ENCODE peak calls at places on chromosomes 1 and 21, in four cellular contexts. H, B, S and I are unnamed samples.

GRCh38 chr1:94755675-94756074 is 64.5 kb upstream of the SLC44A3 start:
- DNase-seq in H (no peak), B (no peak), S (peak; percentile 70), I (no peak)

GRCh38 chr1:212613440-212614335 is 5.1 kb downstream of the ATF3 start:
- DNase-seq in H (no peak), B (no peak), S (no peak), I (no peak)

GRCh38 chr1:46533179-46533864 is 18.1 kb downstream of the KNCN start:
- DNase-seq in H (peak; percentile 79), B (no peak), S (no peak), I (no peak)

GRCh38 chr1:47713333-47713953 is 275.6 kb downstream of the FOXD2 start:
- DNase-seq in H (peak; percentile 23), B (no peak), S (no peak), I (peak; percentile 28)

GRCh38 chr1:65992160-65993046 is 199.7 kb downstream of the PDE4B start:
- DNase-seq in H (no peak), B (no peak), S (no peak), I (no peak)

GRCh38 chr1:225700889-225701465 is 48.1 kb upstream of the ENAH start:
- DNase-seq in H (no peak), B (no peak), S (no peak), I (no peak)

GRCh38 chr1:111559736-111560279 is 56.4 kb upstream of the ADORA3 start:
- DNase-seq in H (no peak), B (no peak), S (no peak), I (no peak)

GRCh38 chr1:19819701-19820100 is 4.6 kb upstream of the RNF186 start:
- DNase-seq in H (no peak), B (no peak), S (no peak), I (no peak)

GRCh38 chr1:61950418-61950817 is 208.1 kb downstream of the PATJ start:
- DNase-seq in H (no peak), B (no peak), S (no peak), I (no peak)

GRCh38 chr1:153429266-153430165 is 13.2 kb downstream of the S100A7A start:
- DNase-seq in H (no peak), B (no peak), S (no peak), I (peak; percentile 29)

GRCh38 chr1:211738096-211738708 is 62.8 kb upstream of the NEK2 start:
- DNase-seq in H (no peak), B (no peak), S (no peak), I (no peak)

GRCh38 chr1:67753776-67754525 is 69.0 kb downstream of the GADD45A start:
- DNase-seq in H (peak; percentile 50), B (peak; percentile 71), S (no peak), I (no peak)

GRCh38 chr1:72281637-72282270 is 585 bp downstream of the NEGR1 start:
- DNase-seq in H (no peak), B (no peak), S (peak; percentile 64), I (peak; percentile 72)

GRCh38 chr1:23246274-23246673 is 29.0 kb upstream of the HTR1D start:
- DNase-seq in H (no peak), B (no peak), S (no peak), I (no peak)

GRCh38 chr1:113226118-113226517 is 153.1 kb downstream of the LRIG2 start:
- DNase-seq in H (no peak), B (no peak), S (no peak), I (no peak)
- H3K4me3 ChIP-seq in H (no peak overlapping the region), B (no peak overlapping the region), S (no peak overlapping the region), I (peak overlapping the region; percentile 5)

DNA sequence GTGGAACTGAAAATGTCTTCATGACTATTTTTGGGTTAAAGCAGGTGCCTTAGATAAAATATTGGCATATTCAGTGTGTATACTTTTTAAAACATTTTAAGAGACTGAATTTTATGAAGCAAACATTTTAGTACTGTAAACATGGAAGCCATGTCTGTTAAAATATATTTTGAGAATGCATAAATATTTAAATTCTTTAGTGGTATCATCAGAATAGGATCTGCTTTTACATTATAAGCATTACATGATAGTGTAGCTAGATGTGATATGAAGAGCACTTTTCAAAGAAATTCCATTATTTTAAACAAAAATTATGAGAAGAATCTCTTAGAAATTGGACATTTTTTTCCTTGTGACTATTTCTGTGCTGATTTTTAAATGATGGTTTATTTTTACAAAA is 48.1 kb upstream of the C1orf146 start:
- DNase-seq in H (no peak), B (no peak), S (no peak), I (no peak)
- H3K27ac ChIP-seq in H (no peak overlapping the region), B (no peak overlapping the region), S (no peak overlapping the region), I (no peak overlapping the region)

DNA sequence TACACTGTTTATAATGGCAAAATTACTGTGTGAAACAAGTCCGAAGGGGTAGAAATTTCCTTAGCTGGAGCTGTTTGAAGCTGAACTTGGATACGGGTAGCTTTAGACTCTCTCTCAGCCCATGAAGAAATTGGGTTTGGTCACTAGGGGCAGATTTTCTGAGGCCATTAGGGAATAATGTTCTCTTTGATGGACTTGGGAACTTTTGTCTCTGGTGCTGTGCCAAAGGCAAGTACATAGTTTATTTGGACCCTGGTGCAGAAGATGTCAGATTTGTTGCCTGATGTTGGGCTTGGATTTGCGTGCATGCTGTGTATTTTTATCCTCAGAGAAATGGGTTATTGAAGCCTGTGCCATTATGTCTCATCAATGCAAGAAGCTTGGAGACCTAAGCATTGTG is 109.6 kb downstream of the VPS13D start:
- DNase-seq in H (no peak), B (no peak), S (no peak), I (no peak)
- TF ChIP-seq CTCF in H (peak; percentile 69), B (peak; percentile 43), S (no peak), I (no peak)

DNA sequence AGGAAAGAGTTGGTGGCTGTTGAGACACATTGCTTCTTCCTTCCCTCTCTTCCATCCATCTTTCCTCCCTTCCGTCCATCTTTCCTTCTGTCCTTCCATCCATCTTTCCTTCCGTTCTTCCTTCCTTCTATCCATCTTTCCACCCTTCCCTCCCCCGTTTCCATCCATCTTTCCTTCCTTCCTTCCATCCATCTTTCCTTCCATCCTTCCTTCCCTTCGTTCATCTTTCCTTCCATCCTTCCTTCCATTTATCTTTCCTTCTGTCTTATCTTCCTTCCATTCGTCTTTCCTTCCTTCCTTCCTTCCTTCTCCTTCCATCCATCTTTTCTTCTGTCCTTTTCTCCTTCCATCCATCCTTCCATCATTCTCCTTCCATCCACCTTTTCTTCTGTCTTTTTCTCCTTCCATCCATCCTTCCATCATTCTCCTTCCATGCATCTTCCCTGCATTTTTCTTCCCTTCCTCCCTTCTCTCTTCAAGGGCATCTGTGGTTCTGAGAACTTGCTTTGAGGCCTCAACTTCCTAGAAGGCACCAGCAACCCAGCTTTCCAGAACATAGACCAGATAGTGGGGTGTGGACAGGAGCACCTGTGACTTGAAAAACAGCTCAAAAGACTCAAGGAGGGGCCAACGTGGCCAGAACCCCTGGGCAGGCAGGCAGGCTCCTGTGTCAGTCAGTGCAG is 48.9 kb upstream of the SELENON start:
- DNase-seq in H (no peak), B (no peak), S (no peak), I (no peak)
- H3K4me3 ChIP-seq in H (no peak overlapping the region), B (no peak overlapping the region), S (no peak overlapping the region), I (no peak overlapping the region)

GRCh38 chr21:36692125-36692843 is 6.6 kb upstream of the SIM2 start:
- DNase-seq in H (peak; percentile 62), B (no peak), S (no peak), I (no peak)

GRCh38 chr21:36690637-36691538 is 8.0 kb upstream of the SIM2 start:
- DNase-seq in H (no peak), B (no peak), S (no peak), I (no peak)

GRCh38 chr21:36693144-36694040 is 5.5 kb upstream of the SIM2 start:
- DNase-seq in H (peak; percentile 84), B (no peak), S (no peak), I (no peak)

GRCh38 chr21:36692844-36693143 is 6.1 kb upstream of the SIM2 start:
- DNase-seq in H (no peak), B (no peak), S (no peak), I (no peak)

DNA sequence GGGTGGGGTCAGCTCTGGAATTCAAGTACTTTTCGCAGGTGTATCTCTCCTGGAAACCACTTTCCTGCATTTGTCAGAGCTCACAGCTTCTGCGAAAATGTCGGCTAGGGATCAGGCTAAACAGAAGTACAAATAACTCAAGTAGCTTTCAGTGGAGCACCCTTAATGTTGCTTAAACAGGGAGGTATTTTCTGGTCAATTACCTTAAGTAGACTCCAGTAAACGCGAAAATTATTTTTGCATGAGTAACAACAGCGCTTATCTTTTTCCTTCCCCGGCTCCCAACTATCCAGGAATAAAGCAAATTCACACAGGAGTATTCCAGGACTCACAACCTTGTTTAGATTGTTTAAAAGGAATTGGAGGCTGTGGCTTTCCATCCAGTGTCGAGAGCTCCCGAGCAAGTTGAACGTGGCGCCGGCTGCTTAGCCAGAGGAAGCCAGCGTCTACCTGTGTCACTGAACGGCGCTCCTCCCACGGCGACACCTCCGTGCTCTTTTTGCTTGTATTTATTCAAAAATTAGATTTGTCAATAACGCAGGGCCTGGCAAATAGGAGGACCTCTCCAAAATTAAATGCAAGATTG is 7.3 kb upstream of the SIM2 start:
- DNase-seq in H (peak; percentile 59), B (no peak), S (no peak), I (no peak)
- H3K27ac ChIP-seq in H (no peak overlapping the region), B (no peak overlapping the region), S (no peak overlapping the region), I (no peak overlapping the region)

GRCh38 chr1:155305881-155306391 is 2.7 kb upstream of the FDPS start:
- DNase-seq in H (peak; percentile 46), B (no peak), S (no peak), I (no peak)

GRCh38 chr1:155313266-155313665 is 4.6 kb downstream of the FDPS start:
- DNase-seq in H (peak; percentile 32), B (no peak), S (no peak), I (no peak)

GRCh38 chr1:155307247-155307740 is 1.4 kb upstream of the FDPS start:
- DNase-seq in H (peak; percentile 81), B (no peak), S (no peak), I (no peak)

GRCh38 chr1:155308493-155309422 is at the start of gene FDPS:
- DNase-seq in H (peak; percentile 99), B (peak; percentile 96), S (peak; percentile 100), I (peak; percentile 99)

GRCh38 chr1:155309423-155310021 is 856 bp downstream of the FDPS start:
- DNase-seq in H (no peak), B (no peak), S (no peak), I (no peak)
- TF ChIP-seq CTCF in H (no peak), B (no peak), S (no peak), I (no peak)